ENCODE peak calls at places on chromosomes 3 and 15, in five cellular contexts. D, V, F, T and B are unnamed samples.

GRCh38 chr3:63067999-63068645 is 192.9 kb upstream of the CADPS start:
- DNase-seq in D (no peak), T (peak; percentile 25), V (peak; percentile 49), F (no peak), B (peak; percentile 58)

GRCh38 chr15:66124626-66125025 is 128.9 kb downstream of the MEGF11 start:
- DNase-seq in F (no peak), D (no peak), V (no peak), T (no peak), B (no peak)

GRCh38 chr3:72907851-72908620 is 20.2 kb downstream of the GXYLT2 start:
- DNase-seq in T (peak; percentile 37), D (peak; percentile 80), V (peak; percentile 98), F (no peak), B (peak; percentile 90)

GRCh38 chr15:68124700-68125099 is 70.6 kb downstream of the PIAS1 start:
- DNase-seq in D (no peak), F (no peak), V (no peak), T (no peak), B (no peak)

GRCh38 chr3:172562881-172563835 is 39.9 kb upstream of the TNFSF10 start:
- DNase-seq in D (peak; percentile 36), F (no peak), V (peak; percentile 96), T (peak; percentile 90), B (peak; percentile 81)

GRCh38 chr15:29677450-29677849 is 144.8 kb downstream of the TJP1 start:
- DNase-seq in D (no peak), V (no peak), F (no peak), T (no peak), B (no peak)

GRCh38 chr15:92853222-92853621 is 46.9 kb upstream of the CHD2 start:
- DNase-seq in T (no peak), V (no peak), F (peak; percentile 38), D (no peak), B (no peak)

GRCh38 chr15:94015324-94015723 is 216.0 kb upstream of the MCTP2 start:
- DNase-seq in F (no peak), V (no peak), T (no peak), D (no peak), B (no peak)

GRCh38 chr15:53658827-53659226 is 100.6 kb downstream of the WDR72 start:
- DNase-seq in V (no peak), F (no peak), T (no peak), D (no peak), B (peak; percentile 14)

GRCh38 chr15:53869044-53869805 is 109.0 kb upstream of the UNC13C start:
- DNase-seq in T (no peak), F (no peak), V (no peak), D (no peak), B (no peak)

GRCh38 chr15:60626051-60626450 is 147.1 kb upstream of the ICE2 start:
- DNase-seq in V (no peak), F (no peak), D (no peak), T (no peak), B (no peak)

GRCh38 chr3:111667621-111668239 is 72.6 kb upstream of the ZBED2 start:
- DNase-seq in F (peak; percentile 70), D (no peak), V (peak; percentile 63), T (peak; percentile 23), B (peak; percentile 22)

GRCh38 chr15:60590935-60591490 is 112.1 kb upstream of the ICE2 start:
- DNase-seq in T (no peak), D (no peak), V (no peak), F (peak; percentile 50), B (peak; percentile 26)

GRCh38 chr15:25087137-25087536 is 132.3 kb downstream of the SNRPN start:
- DNase-seq in V (no peak), D (no peak), T (no peak), F (no peak), B (no peak)

GRCh38 chr3:132787616-132788015 is 65.4 kb upstream of the NPHP3 start:
- DNase-seq in V (peak; percentile 26), F (no peak), T (no peak), D (no peak), B (peak; percentile 56)

GRCh38 chr3:40427045-40427669 is 30.0 kb upstream of the RPL14 start:
- DNase-seq in T (no peak), V (no peak), D (no peak), F (no peak), B (no peak)

GRCh38 chr15:72306211-72306785 is 13.7 kb downstream of the CELF6 start:
- DNase-seq in V (peak; percentile 39), T (no peak), D (no peak), F (peak; percentile 9), B (peak; percentile 7)

GRCh38 chr15:69854521-69855171 is 243.1 kb downstream of the TLE3 start:
- DNase-seq in F (no peak), T (no peak), V (peak; percentile 61), D (peak; percentile 47), B (peak; percentile 86)

GRCh38 chr15:74053941-74054529 is 28.3 kb downstream of the GOLGA6A start:
- DNase-seq in T (peak; percentile 47), D (peak; percentile 20), F (peak; percentile 44), V (peak; percentile 98), B (peak; percentile 33)

GRCh38 chr15:28943611-28944230 is 57.9 kb downstream of the APBA2 start:
- DNase-seq in T (no peak), F (no peak), V (no peak), D (no peak), B (no peak)

GRCh38 chr15:98649621-98649995 is 1.3 kb downstream of the IGF1R start:
- DNase-seq in D (no peak), T (no peak), V (peak; percentile 33), F (peak; percentile 22), B (no peak)

GRCh38 chr3:196492080-196492479 is 11.5 kb downstream of the RNF168 start:
- DNase-seq in D (no peak), F (no peak), V (no peak), T (no peak), B (no peak)

GRCh38 chr3:31908391-31909097 is 72.5 kb downstream of the OSBPL10 start:
- DNase-seq in D (no peak), T (no peak), V (no peak), F (no peak), B (peak; percentile 20)

GRCh38 chr3:101850327-101851048 is 1.2 kb downstream of the NFKBIZ start:
- DNase-seq in D (no peak), F (peak; percentile 52), T (peak; percentile 49), V (peak; percentile 86), B (peak; percentile 80)

GRCh38 chr3:60046212-60046611 is 996.4 kb upstream of the CFAP20DC start:
- DNase-seq in F (no peak), T (no peak), V (no peak), D (no peak), B (no peak)

GRCh38 chr3:37671000-37671483 is 190.6 kb upstream of the CTDSPL start:
- DNase-seq in V (peak; percentile 8), D (no peak), F (no peak), T (no peak), B (no peak)

GRCh38 chr3:37673391-37673790 is 188.3 kb upstream of the CTDSPL start:
- DNase-seq in V (no peak), F (no peak), T (no peak), D (no peak), B (no peak)

GRCh38 chr3:37668831-37669610 is 192.7 kb upstream of the CTDSPL start:
- DNase-seq in F (no peak), D (no peak), V (no peak), T (peak; percentile 11), B (no peak)

GRCh38 chr3:37668431-37668830 is 193.2 kb upstream of the CTDSPL start:
- DNase-seq in V (peak; percentile 43), D (no peak), T (peak; percentile 26), F (no peak), B (no peak)

DNA sequence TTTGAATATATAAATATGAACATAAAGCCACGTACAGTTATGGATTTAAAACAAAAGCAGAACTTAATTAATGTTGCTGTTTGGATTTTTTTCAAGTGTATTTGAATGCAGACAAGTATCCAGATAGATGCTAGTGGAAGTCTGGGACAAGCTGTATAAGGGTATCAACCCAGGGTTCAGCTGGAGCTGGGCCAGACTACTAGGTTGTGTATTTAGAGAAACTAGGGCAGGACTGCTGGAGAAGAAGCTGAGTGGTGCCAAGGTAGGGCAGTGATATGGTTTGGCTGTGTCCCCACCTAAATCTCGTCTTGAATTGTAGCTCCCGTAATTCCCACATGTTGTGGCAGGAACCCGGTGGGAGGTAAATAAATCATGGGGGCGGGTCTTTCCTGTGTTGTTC is 189.8 kb upstream of the CTDSPL start:
- DNase-seq in T (no peak), D (no peak), F (no peak), V (no peak), B (no peak)
- TF ChIP-seq CTCF in T (no peak), D (no peak), F (no peak), V (no peak), B (no peak)

DNA sequence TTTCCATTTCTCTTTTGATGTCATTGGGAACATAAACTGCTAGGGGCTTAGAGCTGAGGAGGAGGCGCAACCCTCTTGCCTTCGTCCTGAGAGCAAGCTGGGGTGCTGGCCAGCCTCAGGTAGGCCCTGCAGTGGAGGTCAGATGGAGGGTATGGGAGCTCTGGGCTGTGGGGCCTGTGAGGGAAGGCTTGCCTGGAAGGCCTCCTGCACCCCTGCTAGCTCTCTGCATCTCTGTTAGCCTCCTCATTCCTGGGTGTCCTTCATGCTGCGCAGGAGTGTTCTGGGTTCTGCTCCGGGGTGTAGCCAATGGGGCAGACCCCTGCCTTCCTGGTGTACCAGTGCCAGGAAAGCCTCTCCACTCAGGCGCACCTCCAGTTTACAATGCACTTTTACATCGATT is 11.8 kb downstream of the GP5 start:
- DNase-seq in T (no peak), V (no peak), D (no peak), F (no peak), B (no peak)
- TF ChIP-seq CTCF in T (no peak), V (no peak), D (no peak), F (no peak), B (no peak)

DNA sequence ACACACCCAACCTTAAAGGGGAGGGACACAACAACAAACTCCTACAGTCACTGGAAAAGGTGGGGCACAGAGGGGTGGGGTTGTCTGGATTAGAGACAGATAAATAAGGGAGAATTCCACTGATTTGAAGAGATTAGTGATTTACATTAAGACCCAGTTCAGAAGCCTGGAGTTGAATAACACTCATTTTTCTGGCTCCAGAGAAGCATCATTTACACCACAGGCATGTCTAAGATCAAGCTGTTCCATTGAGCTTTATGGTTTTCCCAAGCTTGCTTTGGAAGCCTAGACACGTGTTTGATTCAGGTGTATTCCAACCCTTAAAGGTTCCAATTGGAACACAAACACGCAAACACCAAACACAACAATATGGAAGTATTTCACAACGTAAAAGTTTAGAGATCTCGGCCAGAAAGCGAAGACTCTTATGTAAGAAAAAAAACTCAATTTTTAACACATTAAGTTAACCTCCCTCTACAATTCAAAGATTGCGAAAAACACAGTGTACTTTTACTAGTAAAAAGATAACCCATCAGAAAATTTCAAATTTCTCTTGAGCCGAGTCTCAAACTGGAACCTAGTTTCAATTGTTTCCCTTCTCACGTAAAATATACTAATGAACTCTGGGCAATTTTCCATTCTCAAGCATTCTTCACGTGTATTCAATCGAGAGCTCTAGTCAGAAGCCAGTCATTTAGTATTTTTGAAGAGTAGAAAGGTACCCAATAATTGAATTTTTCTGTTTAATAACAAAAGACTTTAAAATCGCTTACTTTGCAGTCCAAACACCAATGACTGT is 2.1 kb downstream of the TRA2B start:
- DNase-seq in T (peak; percentile 37), V (no peak), D (no peak), F (no peak), B (no peak)
- TF ChIP-seq CTCF in T (no peak), V (no peak), D (no peak), F (no peak), B (no peak)

GRCh38 chr3:181487236-181487978 is 224.3 kb upstream of the SOX2 start:
- DNase-seq in D (no peak), T (no peak), F (no peak), V (no peak), B (no peak)
- TF ChIP-seq CTCF in D (no peak), T (no peak), F (no peak), V (no peak), B (no peak)